ENCODE peak calls at places on chromosomes 7 and 10, in four cellular contexts. One of them, this sample, is unnamed.

GRCh38 chr10:124626759-124627380 is 117.3 kb downstream of the FAM53B start:
- DNase-seq in HepG2: no peak
- DNase-seq in GM12878: peak; percentile 38
- DNase-seq in K562: no peak
- DNase-seq in this sample: peak; percentile 34

GRCh38 chr7:16411391-16411790 is 9.9 kb downstream of the CRPPA start:
- DNase-seq in K562: no peak
- DNase-seq in GM12878: no peak
- DNase-seq in HepG2: no peak
- DNase-seq in this sample: no peak

GRCh38 chr10:47333532-47333931 is 11.3 kb downstream of the GDF2 start:
- DNase-seq in GM12878: no peak
- DNase-seq in HepG2: no peak
- DNase-seq in K562: no peak
- DNase-seq in this sample: no peak

GRCh38 chr10:66651308-66652082 is 274.3 kb upstream of the LRRTM3 start:
- DNase-seq in K562: no peak
- DNase-seq in HepG2: no peak
- DNase-seq in GM12878: no peak
- DNase-seq in this sample: no peak

GRCh38 chr7:79453558-79454324 is at the start of gene MAGI2:
- DNase-seq in K562: no peak
- DNase-seq in GM12878: no peak
- DNase-seq in HepG2: peak; percentile 41
- DNase-seq in this sample: peak; percentile 60

GRCh38 chr7:139648941-139649425 is 125.5 kb downstream of the CLEC2L start:
- DNase-seq in GM12878: peak; percentile 69
- DNase-seq in K562: no peak
- DNase-seq in HepG2: no peak
- DNase-seq in this sample: no peak

GRCh38 chr10:47369251-47369894 is 14.7 kb downstream of the ZNF488 start:
- DNase-seq in HepG2: no peak
- DNase-seq in K562: no peak
- DNase-seq in GM12878: no peak
- DNase-seq in this sample: no peak

GRCh38 chr7:47571355-47572100 is 10.4 kb downstream of the TNS3 start:
- DNase-seq in K562: no peak
- DNase-seq in HepG2: peak; percentile 90
- DNase-seq in GM12878: no peak
- DNase-seq in this sample: no peak

GRCh38 chr10:11144626-11145497 is 127.2 kb downstream of the CELF2 start:
- DNase-seq in HepG2: no peak
- DNase-seq in GM12878: no peak
- DNase-seq in K562: no peak
- DNase-seq in this sample: no peak

GRCh38 chr10:62063795-62064472 is 162.4 kb downstream of the ARID5B start:
- DNase-seq in K562: no peak
- DNase-seq in HepG2: no peak
- DNase-seq in GM12878: no peak
- DNase-seq in this sample: no peak

GRCh38 chr7:7002416-7003062 is 176.5 kb upstream of the CCZ1B start:
- DNase-seq in GM12878: no peak
- DNase-seq in K562: no peak
- DNase-seq in HepG2: no peak
- DNase-seq in this sample: peak; percentile 21

GRCh38 chr10:24484771-24485170 is 238.9 kb downstream of the ARHGAP21 start:
- DNase-seq in K562: no peak
- DNase-seq in HepG2: no peak
- DNase-seq in GM12878: no peak
- DNase-seq in this sample: no peak

GRCh38 chr7:98387136-98387535 is 13.8 kb downstream of the BAIAP2L1 start:
- DNase-seq in K562: no peak
- DNase-seq in GM12878: no peak
- DNase-seq in HepG2: no peak
- DNase-seq in this sample: no peak

GRCh38 chr10:22453948-22454347 is 108.7 kb downstream of the SPAG6 start:
- DNase-seq in GM12878: no peak
- DNase-seq in K562: no peak
- DNase-seq in HepG2: no peak
- DNase-seq in this sample: no peak

GRCh38 chr10:14010083-14010551 is 320.6 kb downstream of the FRMD4A start:
- DNase-seq in K562: no peak
- DNase-seq in GM12878: no peak
- DNase-seq in HepG2: no peak
- DNase-seq in this sample: no peak

GRCh38 chr7:6359742-6360141 is 87.3 kb upstream of the CYTH3 start:
- DNase-seq in GM12878: no peak
- DNase-seq in HepG2: no peak
- DNase-seq in K562: no peak
- DNase-seq in this sample: no peak

GRCh38 chr10:124414077-124414476 is 4.6 kb downstream of the OAT start:
- DNase-seq in GM12878: no peak
- DNase-seq in HepG2: no peak
- DNase-seq in K562: no peak
- DNase-seq in this sample: no peak

GRCh38 chr10:70815504-70816219 is at the start of gene SGPL1:
- DNase-seq in GM12878: peak; percentile 13
- DNase-seq in HepG2: peak; percentile 63
- DNase-seq in K562: peak; percentile 99
- DNase-seq in this sample: peak; percentile 89

GRCh38 chr7:144731661-144732060 is 104.2 kb downstream of the TPK1 start:
- DNase-seq in K562: no peak
- DNase-seq in GM12878: no peak
- DNase-seq in HepG2: no peak
- DNase-seq in this sample: no peak

GRCh38 chr10:59830601-59831259 is 75.6 kb downstream of the CCDC6 start:
- DNase-seq in GM12878: no peak
- DNase-seq in K562: peak; percentile 76
- DNase-seq in HepG2: peak; percentile 38
- DNase-seq in this sample: peak; percentile 70

GRCh38 chr7:45978010-45978681 is 57.1 kb upstream of the IGFBP3 start:
- DNase-seq in K562: no peak
- DNase-seq in GM12878: peak; percentile 8
- DNase-seq in HepG2: peak; percentile 78
- DNase-seq in this sample: no peak
- TF ChIP-seq ESRRA in K562: no peak
- TF ChIP-seq ESRRA in GM12878: no peak
- TF ChIP-seq ESRRA in HepG2: no peak
- TF ChIP-seq ESRRA in this sample: no peak

GRCh38 chr7:2717905-2718702 is 30.1 kb downstream of the AMZ1 start:
- DNase-seq in HepG2: no peak
- DNase-seq in GM12878: no peak
- DNase-seq in K562: peak; percentile 52
- DNase-seq in this sample: no peak
- TF ChIP-seq ATF2 in HepG2: no peak
- TF ChIP-seq ATF2 in GM12878: no peak
- TF ChIP-seq ATF2 in K562: no peak
- TF ChIP-seq ATF2 in this sample: no peak

DNA sequence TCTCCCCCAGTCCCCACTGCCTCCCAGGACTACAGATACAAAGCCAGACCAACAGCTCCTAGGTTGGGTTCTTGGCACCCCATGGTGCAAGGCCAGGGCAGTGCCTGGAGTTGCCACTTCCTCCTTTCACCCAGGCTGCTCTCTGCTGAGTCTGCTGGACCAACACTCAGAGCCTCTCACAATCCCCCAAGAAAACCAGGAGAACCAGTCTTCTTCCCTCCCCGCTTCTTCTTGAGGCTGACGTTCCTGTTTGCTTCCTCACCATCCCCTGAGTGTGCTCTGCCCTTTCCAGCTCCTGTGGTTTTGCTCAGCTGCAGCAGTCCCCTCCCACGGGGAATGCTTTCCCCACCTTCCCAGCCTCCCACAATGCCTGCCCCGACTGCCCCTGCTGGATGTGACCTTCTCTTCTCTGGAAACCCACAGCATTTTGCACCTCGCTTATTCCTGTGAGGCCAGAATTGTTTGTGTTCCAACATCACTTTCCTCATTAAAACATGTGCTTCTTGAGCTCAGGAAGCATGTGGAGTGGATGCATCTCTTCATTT is 89.9 kb downstream of the GOLGA7B start:
- DNase-seq in K562: no peak
- DNase-seq in HepG2: no peak
- DNase-seq in GM12878: no peak
- DNase-seq in this sample: no peak
- TF ChIP-seq ATF3 in K562: no peak
- TF ChIP-seq ATF3 in HepG2: no peak
- TF ChIP-seq ATF3 in GM12878: no peak
- TF ChIP-seq ATF3 in this sample: no peak

DNA sequence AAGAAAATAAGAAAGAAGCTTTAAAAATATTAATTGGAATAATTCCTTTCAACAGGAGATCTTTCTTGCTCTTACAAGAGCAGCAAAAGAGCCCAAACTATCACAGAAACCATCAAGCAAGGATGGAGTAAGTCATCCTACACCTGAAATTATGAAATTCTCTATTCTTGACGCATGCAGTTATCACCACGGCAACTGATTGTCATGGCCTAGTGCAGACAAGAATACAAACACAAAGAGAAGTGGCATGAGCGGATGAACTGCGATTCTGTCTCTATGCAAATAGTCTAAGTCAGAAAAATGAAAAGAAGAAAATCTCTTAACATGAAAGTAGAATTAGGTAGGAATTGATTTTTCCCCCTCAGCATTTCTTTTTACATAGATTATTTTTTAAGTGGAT is 54.8 kb upstream of the SLC35B4 start:
- DNase-seq in K562: no peak
- DNase-seq in HepG2: no peak
- DNase-seq in GM12878: no peak
- DNase-seq in this sample: no peak
- TF ChIP-seq ESRRA in K562: no peak
- TF ChIP-seq ESRRA in HepG2: no peak
- TF ChIP-seq ESRRA in GM12878: no peak
- TF ChIP-seq ESRRA in this sample: no peak

GRCh38 chr10:85667638-85668233 is 698.9 kb downstream of the GRID1 start:
- DNase-seq in HepG2: no peak
- DNase-seq in GM12878: no peak
- DNase-seq in K562: no peak
- DNase-seq in this sample: peak; percentile 11

GRCh38 chr10:85665661-85666060 is 700.9 kb downstream of the GRID1 start:
- DNase-seq in HepG2: no peak
- DNase-seq in GM12878: no peak
- DNase-seq in K562: no peak
- DNase-seq in this sample: no peak

GRCh38 chr10:85666106-85666505 is 700.5 kb downstream of the GRID1 start:
- DNase-seq in K562: no peak
- DNase-seq in HepG2: no peak
- DNase-seq in GM12878: no peak
- DNase-seq in this sample: no peak

GRCh38 chr10:85668522-85668921 is 698.1 kb downstream of the GRID1 start:
- DNase-seq in HepG2: no peak
- DNase-seq in K562: no peak
- DNase-seq in GM12878: no peak
- DNase-seq in this sample: no peak

DNA sequence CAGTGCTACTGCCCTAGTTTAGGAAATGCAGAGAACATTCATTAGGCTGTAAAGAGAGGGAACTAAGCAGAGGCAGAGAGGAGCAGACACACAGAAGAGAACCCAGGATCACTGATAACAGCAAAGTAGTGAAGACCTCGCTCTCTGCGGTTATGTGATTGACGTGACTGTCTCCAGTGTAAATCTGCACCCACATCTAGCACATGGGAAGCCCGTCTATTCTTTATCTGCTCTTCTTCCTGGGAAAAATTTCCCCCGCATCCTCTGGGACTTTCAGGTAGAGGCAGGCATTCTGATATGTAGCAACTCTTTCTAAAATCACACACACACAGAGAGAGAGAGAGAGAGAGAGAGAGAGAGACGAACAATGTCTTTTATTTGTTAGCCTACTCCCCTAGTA is 699.6 kb downstream of the GRID1 start:
- DNase-seq in GM12878: no peak
- DNase-seq in HepG2: no peak
- DNase-seq in K562: no peak
- DNase-seq in this sample: no peak
- TF ChIP-seq ATF2 in GM12878: no peak
- TF ChIP-seq ATF2 in HepG2: no peak
- TF ChIP-seq ATF2 in K562: no peak
- TF ChIP-seq ATF2 in this sample: no peak

This sample was measured in WTC11.